ENCODE peak calls at places on chromosome 14, in seven cellular contexts. One of them, this sample, is unnamed.

GRCh38 chr14:77880056-77880455 is 80.1 kb downstream of the ADCK1 start:
- DNase-seq in spleen: peak; percentile 45
- DNase-seq in left ventricle myocardium inferior: no peak
- DNase-seq in mammary epithelial cell: no peak
- DNase-seq in uterus: no peak
- DNase-seq in IMR-90: no peak
- DNase-seq in Peyer's patch: no peak
- DNase-seq in this sample: no peak

GRCh38 chr14:61051046-61051445 is 70.0 kb downstream of the SLC38A6 start:
- DNase-seq in Peyer's patch: no peak
- DNase-seq in uterus: no peak
- DNase-seq in spleen: no peak
- DNase-seq in left ventricle myocardium inferior: peak; percentile 15
- DNase-seq in IMR-90: peak; percentile 10
- DNase-seq in mammary epithelial cell: no peak
- DNase-seq in this sample: no peak

GRCh38 chr14:69755784-69756183 is 11.2 kb upstream of the SRSF5 start:
- DNase-seq in Peyer's patch: no peak
- DNase-seq in left ventricle myocardium inferior: no peak
- DNase-seq in uterus: no peak
- DNase-seq in IMR-90: no peak
- DNase-seq in spleen: no peak
- DNase-seq in mammary epithelial cell: no peak
- DNase-seq in this sample: no peak

GRCh38 chr14:101563654-101564443 is 2.6 kb downstream of the DIO3 start:
- DNase-seq in uterus: no peak
- DNase-seq in left ventricle myocardium inferior: no peak
- DNase-seq in spleen: peak; percentile 58
- DNase-seq in mammary epithelial cell: no peak
- DNase-seq in IMR-90: no peak
- DNase-seq in Peyer's patch: no peak
- DNase-seq in this sample: no peak

GRCh38 chr14:105090493-105091334 is 25.5 kb upstream of the GPR132 start:
- DNase-seq in mammary epithelial cell: peak; percentile 73
- DNase-seq in left ventricle myocardium inferior: peak; percentile 87
- DNase-seq in spleen: peak; percentile 97
- DNase-seq in Peyer's patch: peak; percentile 85
- DNase-seq in IMR-90: peak; percentile 62
- DNase-seq in uterus: peak; percentile 75
- DNase-seq in this sample: peak; percentile 86

GRCh38 chr14:90093942-90094595 is 32.3 kb downstream of the KCNK13 start:
- DNase-seq in mammary epithelial cell: peak; percentile 46
- DNase-seq in Peyer's patch: no peak
- DNase-seq in left ventricle myocardium inferior: no peak
- DNase-seq in uterus: no peak
- DNase-seq in IMR-90: no peak
- DNase-seq in spleen: no peak
- DNase-seq in this sample: no peak

GRCh38 chr14:78445275-78445674 is 275.1 kb downstream of the NRXN3 start:
- DNase-seq in left ventricle myocardium inferior: no peak
- DNase-seq in IMR-90: no peak
- DNase-seq in Peyer's patch: no peak
- DNase-seq in mammary epithelial cell: no peak
- DNase-seq in uterus: no peak
- DNase-seq in spleen: no peak
- DNase-seq in this sample: no peak

GRCh38 chr14:23559010-23559920 is 3.2 kb downstream of the THTPA start:
- DNase-seq in mammary epithelial cell: no peak
- DNase-seq in Peyer's patch: peak; percentile 56
- DNase-seq in spleen: peak; percentile 88
- DNase-seq in IMR-90: peak; percentile 55
- DNase-seq in left ventricle myocardium inferior: peak; percentile 54
- DNase-seq in uterus: no peak
- DNase-seq in this sample: no peak

GRCh38 chr14:20690848-20691640 is 2.5 kb downstream of the ANG start:
- DNase-seq in Peyer's patch: peak; percentile 38
- DNase-seq in spleen: no peak
- DNase-seq in uterus: peak; percentile 51
- DNase-seq in mammary epithelial cell: peak; percentile 65
- DNase-seq in left ventricle myocardium inferior: no peak
- DNase-seq in IMR-90: peak; percentile 72
- DNase-seq in this sample: no peak

GRCh38 chr14:79831198-79831890 is 380.0 kb downstream of the DIO2 start:
- DNase-seq in mammary epithelial cell: no peak
- DNase-seq in IMR-90: peak; percentile 86
- DNase-seq in Peyer's patch: no peak
- DNase-seq in uterus: no peak
- DNase-seq in spleen: no peak
- DNase-seq in left ventricle myocardium inferior: no peak
- DNase-seq in this sample: no peak

GRCh38 chr14:71438684-71439083 is 493.5 kb upstream of the RGS6 start:
- DNase-seq in mammary epithelial cell: peak; percentile 19
- DNase-seq in uterus: no peak
- DNase-seq in spleen: no peak
- DNase-seq in left ventricle myocardium inferior: no peak
- DNase-seq in IMR-90: peak; percentile 44
- DNase-seq in Peyer's patch: no peak
- DNase-seq in this sample: no peak

GRCh38 chr14:105168496-105168978 is at the start of gene JAG2:
- DNase-seq in mammary epithelial cell: peak; percentile 68
- DNase-seq in IMR-90: no peak
- DNase-seq in left ventricle myocardium inferior: peak; percentile 67
- DNase-seq in spleen: no peak
- DNase-seq in uterus: no peak
- DNase-seq in Peyer's patch: peak; percentile 34
- DNase-seq in this sample: no peak

GRCh38 chr14:34794217-34794616 is 79.8 kb upstream of the CFL2 start:
- DNase-seq in IMR-90: no peak
- DNase-seq in left ventricle myocardium inferior: no peak
- DNase-seq in uterus: no peak
- DNase-seq in Peyer's patch: no peak
- DNase-seq in spleen: no peak
- DNase-seq in mammary epithelial cell: no peak
- DNase-seq in this sample: no peak

GRCh38 chr14:86505808-86506207 is 975.9 kb downstream of the FLRT2 start:
- DNase-seq in left ventricle myocardium inferior: no peak
- DNase-seq in uterus: no peak
- DNase-seq in IMR-90: peak; percentile 38
- DNase-seq in spleen: no peak
- DNase-seq in Peyer's patch: no peak
- DNase-seq in mammary epithelial cell: peak; percentile 26
- DNase-seq in this sample: no peak
- TF ChIP-seq CTCF in left ventricle myocardium inferior: no peak
- TF ChIP-seq CTCF in uterus: no peak
- TF ChIP-seq CTCF in IMR-90: no peak
- TF ChIP-seq CTCF in spleen: no peak
- TF ChIP-seq CTCF in Peyer's patch: no peak
- TF ChIP-seq CTCF in mammary epithelial cell: no peak
- TF ChIP-seq CTCF in this sample: no peak

DNA sequence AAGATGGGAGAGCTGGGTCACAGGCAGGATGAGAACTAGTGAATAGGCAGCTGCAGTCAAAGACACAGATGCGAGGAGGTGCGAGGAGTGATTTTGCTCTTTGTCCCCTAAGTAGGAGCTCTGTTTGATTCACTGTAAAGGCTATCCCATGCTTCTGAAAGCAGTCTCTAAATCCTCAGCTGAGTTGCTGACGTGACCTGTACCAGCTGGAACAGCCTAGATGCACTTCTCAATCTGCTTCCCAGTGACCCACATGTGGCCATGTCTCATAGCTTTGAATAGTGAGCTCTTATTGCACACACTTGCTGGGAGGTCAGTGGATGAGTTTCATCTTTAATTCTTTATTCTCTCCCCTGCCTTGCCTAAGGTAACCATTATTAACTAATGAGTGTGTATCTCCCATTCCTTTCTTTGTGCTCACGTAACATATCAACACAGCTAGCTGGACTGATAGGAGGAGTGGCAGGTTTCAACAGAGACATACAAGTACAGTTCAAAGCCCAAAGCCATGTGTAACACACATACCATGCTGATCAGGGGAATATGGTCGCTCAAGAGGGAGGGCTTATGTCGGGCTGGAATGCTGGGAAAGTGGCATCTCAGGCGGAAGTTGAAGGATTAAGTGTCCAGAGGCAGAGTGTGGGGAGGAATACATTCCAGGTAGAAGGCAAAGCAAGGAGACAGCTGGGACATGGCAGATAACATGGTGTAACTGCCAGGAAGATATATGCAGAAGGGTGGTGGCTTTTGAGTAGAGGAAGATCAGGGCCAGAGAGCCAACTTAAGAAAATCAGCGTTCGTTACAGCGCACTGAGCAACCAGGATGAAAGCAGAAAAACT is 15.4 kb upstream of the YY1 start:
- DNase-seq in mammary epithelial cell: no peak
- DNase-seq in uterus: no peak
- DNase-seq in left ventricle myocardium inferior: no peak
- DNase-seq in spleen: peak; percentile 15
- DNase-seq in IMR-90: peak; percentile 41
- DNase-seq in Peyer's patch: no peak
- DNase-seq in this sample: no peak
- H3K4me3 ChIP-seq in mammary epithelial cell: no peak overlapping the region
- H3K4me3 ChIP-seq in uterus: no peak overlapping the region
- H3K4me3 ChIP-seq in left ventricle myocardium inferior: no peak overlapping the region
- H3K4me3 ChIP-seq in spleen: no peak overlapping the region
- H3K4me3 ChIP-seq in IMR-90: no peak overlapping the region
- H3K4me3 ChIP-seq in Peyer's patch: no peak overlapping the region
- H3K4me3 ChIP-seq in this sample: no peak overlapping the region

GRCh38 chr14:99244299-99244959 is 27.6 kb downstream of the BCL11B start:
- DNase-seq in IMR-90: no peak
- DNase-seq in Peyer's patch: no peak
- DNase-seq in spleen: no peak
- DNase-seq in left ventricle myocardium inferior: no peak
- DNase-seq in uterus: no peak
- DNase-seq in mammary epithelial cell: no peak
- DNase-seq in this sample: no peak

GRCh38 chr14:99242816-99243795 is 28.9 kb downstream of the BCL11B start:
- DNase-seq in spleen: no peak
- DNase-seq in uterus: no peak
- DNase-seq in IMR-90: no peak
- DNase-seq in left ventricle myocardium inferior: no peak
- DNase-seq in mammary epithelial cell: no peak
- DNase-seq in Peyer's patch: no peak
- DNase-seq in this sample: no peak

GRCh38 chr14:99246536-99247083 is 25.4 kb downstream of the BCL11B start:
- DNase-seq in uterus: no peak
- DNase-seq in left ventricle myocardium inferior: no peak
- DNase-seq in IMR-90: no peak
- DNase-seq in Peyer's patch: peak; percentile 38
- DNase-seq in mammary epithelial cell: no peak
- DNase-seq in spleen: peak; percentile 76
- DNase-seq in this sample: no peak

GRCh38 chr14:99245541-99246511 is 26.2 kb downstream of the BCL11B start:
- DNase-seq in left ventricle myocardium inferior: no peak
- DNase-seq in IMR-90: no peak
- DNase-seq in uterus: no peak
- DNase-seq in Peyer's patch: no peak
- DNase-seq in spleen: peak; percentile 71
- DNase-seq in mammary epithelial cell: no peak
- DNase-seq in this sample: no peak

DNA sequence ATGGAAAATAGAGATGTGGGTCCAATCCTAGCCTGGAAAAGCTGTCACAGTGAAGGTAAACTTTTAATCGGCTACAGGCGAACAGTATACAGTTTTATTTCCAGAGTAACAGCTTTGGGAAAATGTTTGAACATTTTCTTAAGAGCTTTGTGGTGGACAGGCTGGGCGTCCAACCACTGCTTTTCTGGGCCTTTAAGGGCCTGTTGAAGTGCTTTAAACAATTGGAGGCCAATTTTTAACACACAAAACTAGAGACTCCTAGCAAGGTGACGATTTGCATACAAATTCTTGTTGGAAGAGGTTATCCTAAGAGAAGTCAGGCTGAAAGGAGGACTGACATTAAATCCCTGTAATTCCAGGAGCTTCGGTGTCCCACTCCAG is 27.0 kb downstream of the BCL11B start:
- DNase-seq in uterus: no peak
- DNase-seq in IMR-90: no peak
- DNase-seq in mammary epithelial cell: no peak
- DNase-seq in Peyer's patch: no peak
- DNase-seq in left ventricle myocardium inferior: no peak
- DNase-seq in spleen: no peak
- DNase-seq in this sample: no peak
- H3K27ac ChIP-seq in uterus: no peak overlapping the region
- H3K27ac ChIP-seq in IMR-90: no peak overlapping the region
- H3K27ac ChIP-seq in mammary epithelial cell: no peak overlapping the region
- H3K27ac ChIP-seq in Peyer's patch: peak overlapping the region; percentile 60
- H3K27ac ChIP-seq in left ventricle myocardium inferior: no peak overlapping the region
- H3K27ac ChIP-seq in spleen: peak overlapping the region; percentile 84
- H3K27ac ChIP-seq in this sample: no peak overlapping the region

GRCh38 chr14:92412912-92413311 is 89.9 kb downstream of the SLC24A4 start:
- DNase-seq in left ventricle myocardium inferior: no peak
- DNase-seq in Peyer's patch: no peak
- DNase-seq in spleen: no peak
- DNase-seq in uterus: no peak
- DNase-seq in IMR-90: peak; percentile 61
- DNase-seq in mammary epithelial cell: no peak
- DNase-seq in this sample: no peak
- TF ChIP-seq CTCF in left ventricle myocardium inferior: no peak
- TF ChIP-seq CTCF in Peyer's patch: no peak
- TF ChIP-seq CTCF in spleen: no peak
- TF ChIP-seq CTCF in uterus: no peak
- TF ChIP-seq CTCF in IMR-90: no peak
- TF ChIP-seq CTCF in mammary epithelial cell: no peak
- TF ChIP-seq CTCF in this sample: no peak

GRCh38 chr14:38256358-38256840 is 506 bp upstream of the CLEC14A start:
- DNase-seq in spleen: no peak
- DNase-seq in Peyer's patch: no peak
- DNase-seq in IMR-90: peak; percentile 54
- DNase-seq in left ventricle myocardium inferior: no peak
- DNase-seq in mammary epithelial cell: no peak
- DNase-seq in uterus: peak; percentile 74
- DNase-seq in this sample: no peak
- H3K4me3 ChIP-seq in spleen: peak overlapping the region; percentile 51
- H3K4me3 ChIP-seq in Peyer's patch: peak overlapping the region; percentile 45
- H3K4me3 ChIP-seq in IMR-90: no peak overlapping the region
- H3K4me3 ChIP-seq in left ventricle myocardium inferior: peak overlapping the region; percentile 76
- H3K4me3 ChIP-seq in mammary epithelial cell: no peak overlapping the region
- H3K4me3 ChIP-seq in uterus: no peak overlapping the region
- H3K4me3 ChIP-seq in this sample: peak overlapping the region; percentile 74

This sample was measured in coronary artery.